ENCODE peak calls at places on chromosomes 1 and 21, in five cellular contexts. R is MM.1S, U is coronary artery, Z is mucosa of descending colon, O is heart right ventricle. Y is an unnamed sample.

GRCh38 chr1:25657121-25657521 is 40.5 kb downstream of the MAN1C1 start:
- DNase-seq in R (no peak), U (no peak), Z (no peak), O (no peak), Y (no peak)

GRCh38 chr1:68197891-68198290 is 34.4 kb downstream of the WLS start:
- DNase-seq in R (no peak), U (no peak), Z (no peak), O (no peak), Y (no peak)

GRCh38 chr1:178374016-178374415 is 122.7 kb downstream of the CLEC20A start:
- DNase-seq in R (no peak), U (no peak), Z (no peak), O (no peak), Y (no peak)

GRCh38 chr1:201190624-201191051 is at the start of gene IGFN1:
- DNase-seq in R (no peak), U (no peak), Z (no peak), O (no peak), Y (no peak)

GRCh38 chr1:201710632-201711031 is 118.3 kb upstream of the IPO9 start:
- DNase-seq in R (no peak), U (no peak), Z (no peak), O (no peak), Y (no peak)

GRCh38 chr1:65526049-65526556 is 105.6 kb downstream of the LEPR start:
- DNase-seq in R (no peak), U (no peak), Z (no peak), O (no peak), Y (no peak)

GRCh38 chr1:78561856-78562255 is 58.4 kb upstream of the IFI44L start:
- DNase-seq in R (no peak), U (no peak), Z (no peak), O (no peak), Y (no peak)

GRCh38 chr1:161736332-161736969 is 13.1 kb upstream of the DUSP12 start:
- DNase-seq in R (no peak), U (no peak), Z (no peak), O (no peak), Y (no peak)

GRCh38 chr1:167196185-167196584 is 24.5 kb upstream of the POU2F1 start:
- DNase-seq in R (no peak), U (no peak), Z (no peak), O (no peak), Y (no peak)

GRCh38 chr1:156706647-156707008 is 1.2 kb upstream of the CRABP2 start:
- DNase-seq in R (no peak), U (no peak), Z (peak), O (peak), Y (no peak)

GRCh38 chr1:192477630-192478029 is 97.9 kb upstream of the RGS1 start:
- DNase-seq in R (peak), U (no peak), Z (no peak), O (no peak), Y (peak)

GRCh38 chr1:116772648-116773045 is 18.4 kb downstream of the CD2 start:
- DNase-seq in R (no peak), U (no peak), Z (no peak), O (no peak), Y (no peak)

GRCh38 chr21:37208741-37209225 is 58.4 kb downstream of the VPS26C start:
- DNase-seq in R (no peak), U (no peak), Z (no peak), O (peak), Y (peak)

GRCh38 chr1:5891736-5892135 is 100.5 kb downstream of the NPHP4 start:
- DNase-seq in R (no peak), U (no peak), Z (no peak), O (no peak), Y (no peak)

GRCh38 chr1:214400136-214400535 is 119.2 kb downstream of the SMYD2 start:
- DNase-seq in R (no peak), U (no peak), Z (no peak), O (no peak), Y (no peak)

GRCh38 chr1:237133921-237134320 is 91.9 kb downstream of the RYR2 start:
- DNase-seq in R (no peak), U (no peak), Z (no peak), O (no peak), Y (no peak)

GRCh38 chr1:223844962-223845809 is 561 bp downstream of the TP53BP2 start:
- DNase-seq in R (peak), U (no peak), Z (peak), O (peak), Y (peak)

GRCh38 chr1:200410566-200410878 is 686 bp upstream of the ZNF281 start:
- DNase-seq in R (peak), U (no peak), Z (no peak), O (no peak), Y (no peak)

GRCh38 chr1:15944308-15945010 is 31.4 kb downstream of the ZBTB17 start:
- DNase-seq in R (no peak), U (peak), Z (no peak), O (no peak), Y (no peak)

GRCh38 chr21:35478096-35479080 is 429.3 kb upstream of the RUNX1 start:
- DNase-seq in R (no peak), U (no peak), Z (no peak), O (no peak), Y (no peak)

GRCh38 chr1:9593492-9594465 is 5.1 kb downstream of the TMEM201 start:
- DNase-seq in R (no peak), U (no peak), Z (peak), O (peak), Y (peak)

GRCh38 chr1:237748192-237748591 is 142.5 kb downstream of the ZP4 start:
- DNase-seq in R (no peak), U (no peak), Z (no peak), O (no peak), Y (no peak)

GRCh38 chr1:244863491-244864252 is 671 bp downstream of the HNRNPU start:
- DNase-seq in R (no peak), U (peak), Z (peak), O (peak), Y (no peak)

GRCh38 chr1:198672124-198672523 is 33.3 kb downstream of the PTPRC start:
- DNase-seq in R (no peak), U (no peak), Z (no peak), O (no peak), Y (no peak)

GRCh38 chr1:24126023-24126671 is 14.2 kb upstream of the MYOM3 start:
- DNase-seq in R (no peak), U (no peak), Z (no peak), O (peak), Y (no peak)

GRCh38 chr1:119515221-119515620 is 8.2 kb downstream of the HSD3B1 start:
- DNase-seq in R (no peak), U (no peak), Z (no peak), O (no peak), Y (no peak)

GRCh38 chr21:34667761-34668160 is 1.0 kb upstream of the CLIC6 start:
- DNase-seq in R (no peak), U (no peak), Z (no peak), O (no peak), Y (no peak)

GRCh38 chr1:206000641-206001339 is 2.4 kb downstream of the RAB7B start:
- DNase-seq in R (no peak), U (peak), Z (no peak), O (no peak), Y (no peak)

DNA sequence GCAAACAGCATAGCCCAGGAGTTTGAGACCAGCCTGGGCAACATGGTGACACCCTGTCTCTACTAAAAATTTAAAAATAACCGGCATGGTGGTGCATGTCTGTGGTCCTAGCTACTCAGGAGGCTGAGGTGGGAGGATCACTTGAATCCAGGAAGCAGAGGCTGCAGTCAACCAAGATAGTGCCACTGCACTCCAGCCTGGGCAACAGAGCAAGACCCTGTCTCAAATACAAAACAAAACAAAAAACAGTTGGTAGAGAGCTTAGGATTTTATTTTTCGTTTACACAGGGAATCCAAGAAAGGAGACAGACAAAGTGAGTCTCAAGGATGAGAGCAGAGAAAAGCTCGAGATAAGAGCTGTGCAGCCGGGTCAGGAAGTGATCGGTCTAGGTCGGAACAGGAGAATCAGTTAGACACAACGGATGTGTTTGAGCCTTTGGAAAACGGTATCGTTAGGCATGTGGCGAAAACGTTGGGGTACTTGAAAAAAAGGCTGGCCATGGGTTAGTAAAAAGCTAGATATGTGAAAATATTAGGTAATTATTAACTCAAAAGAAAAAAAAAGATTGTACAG is 1.7 kb upstream of the MIB2 start:
- DNase-seq in R (no peak), U (no peak), Z (no peak), O (no peak), Y (no peak)
- H3K4me3 ChIP-seq in R (no peak), U (no peak), Z (no peak), O (peak), Y (peak)

GRCh38 chr1:104791030-104791429 is 1041.3 kb downstream of the AMY1C start:
- DNase-seq in R (no peak), U (no peak), Z (no peak), O (no peak), Y (no peak)
- H3K4me3 ChIP-seq in R (no peak), U (no peak), Z (no peak), O (no peak), Y (no peak)

DNA sequence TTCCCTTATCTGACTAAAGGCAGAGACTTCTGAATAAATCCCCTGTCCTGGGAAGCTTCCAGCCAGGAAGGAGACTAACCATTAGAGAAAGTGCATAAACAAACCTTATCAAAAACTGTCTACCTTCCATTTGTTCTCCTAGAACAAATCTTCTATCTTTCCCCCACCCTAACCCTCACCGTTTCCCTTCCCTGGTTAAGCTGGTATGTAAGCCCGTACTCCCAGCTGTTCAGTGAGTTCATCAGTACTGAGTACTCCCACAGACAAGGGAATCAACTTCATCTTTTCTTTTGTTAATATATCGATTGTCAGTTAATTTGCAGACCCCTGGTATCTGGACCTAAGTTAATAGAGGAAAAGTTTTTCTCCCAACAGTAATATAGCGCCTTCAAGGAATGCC is 20.1 kb upstream of the COG2 start:
- DNase-seq in R (peak), U (no peak), Z (no peak), O (no peak), Y (no peak)
- H3K4me3 ChIP-seq in R (no peak), U (no peak), Z (no peak), O (no peak), Y (no peak)

GRCh38 chr1:64245495-64245894 is 42.1 kb downstream of the UBE2U start:
- DNase-seq in R (no peak), U (no peak), Z (no peak), O (no peak), Y (no peak)
- H3K4me3 ChIP-seq in R (no peak), U (peak), Z (no peak), O (no peak), Y (no peak)

DNA sequence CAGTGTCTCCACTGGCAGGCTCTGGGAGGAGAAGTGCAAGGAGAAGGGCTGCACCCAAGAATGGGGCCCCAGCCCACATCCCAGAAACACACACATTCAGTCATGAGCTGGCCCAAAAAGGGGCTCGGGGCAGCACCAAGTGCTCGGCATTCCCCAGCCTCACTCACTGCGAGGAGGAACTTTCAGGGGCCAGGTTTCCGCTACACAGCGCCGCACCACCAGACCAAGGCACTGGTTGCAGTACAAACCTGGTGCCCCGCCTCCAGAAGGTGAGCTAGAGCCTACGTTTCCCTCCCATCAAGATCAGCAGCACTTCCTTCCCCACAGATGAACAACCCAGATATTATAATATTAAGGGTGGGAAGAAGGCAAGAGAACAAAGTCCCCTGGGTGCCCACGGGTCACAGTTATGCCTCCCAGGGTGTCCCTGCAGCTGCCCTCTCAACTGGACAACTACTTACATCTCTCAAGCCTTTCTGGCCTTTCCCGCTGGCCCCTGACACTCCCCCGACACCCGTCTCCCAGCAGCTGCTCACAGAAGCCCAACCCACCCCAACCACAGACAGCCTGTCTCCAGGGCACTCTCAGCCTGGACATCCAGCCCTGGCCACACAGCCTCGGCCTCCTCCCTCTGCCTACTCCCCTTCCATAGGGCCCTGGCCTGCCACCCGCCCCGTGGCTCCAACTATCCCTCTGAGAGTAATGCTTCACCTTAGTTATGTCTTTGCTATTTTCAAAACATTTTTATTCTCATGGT is 3.8 kb downstream of the PBXIP1 start:
- DNase-seq in R (peak), U (no peak), Z (peak), O (no peak), Y (no peak)
- H3K4me3 ChIP-seq in R (peak), U (no peak), Z (no peak), O (no peak), Y (peak)

Y was measured in GM06990.